ENCODE peak calls at places on chromosomes 16 and 17, in seven cellular contexts. One of them, this sample, is unnamed.

GRCh38 chr17:64091116-64091515 is 38.8 kb downstream of the ERN1 start:
- DNase-seq in mesothelial cell of epicardium: no peak
- DNase-seq in progenitor cell of endocrine pancreas: no peak
- DNase-seq in B cell: no peak
- DNase-seq in GM23338: no peak
- DNase-seq in keratinocyte: no peak
- DNase-seq in fibroblast of the aortic adventitia: peak
- DNase-seq in this sample: no peak

GRCh38 chr17:63989622-63990345 is 8.4 kb upstream of the PRR29 start:
- DNase-seq in mesothelial cell of epicardium: no peak
- DNase-seq in progenitor cell of endocrine pancreas: no peak
- DNase-seq in B cell: peak
- DNase-seq in GM23338: no peak
- DNase-seq in keratinocyte: no peak
- DNase-seq in fibroblast of the aortic adventitia: no peak
- DNase-seq in this sample: no peak

GRCh38 chr17:62740066-62740465 is 68.0 kb downstream of the MARCHF10 start:
- DNase-seq in mesothelial cell of epicardium: no peak
- DNase-seq in progenitor cell of endocrine pancreas: no peak
- DNase-seq in B cell: no peak
- DNase-seq in GM23338: peak
- DNase-seq in keratinocyte: no peak
- DNase-seq in fibroblast of the aortic adventitia: no peak
- DNase-seq in this sample: no peak

GRCh38 chr17:31582151-31582907 is 190.9 kb downstream of the RAB11FIP4 start:
- DNase-seq in mesothelial cell of epicardium: no peak
- DNase-seq in progenitor cell of endocrine pancreas: no peak
- DNase-seq in B cell: no peak
- DNase-seq in GM23338: no peak
- DNase-seq in keratinocyte: no peak
- DNase-seq in fibroblast of the aortic adventitia: peak
- DNase-seq in this sample: no peak

GRCh38 chr16:82657239-82657638 is 30.5 kb downstream of the CDH13 start:
- DNase-seq in mesothelial cell of epicardium: no peak
- DNase-seq in progenitor cell of endocrine pancreas: no peak
- DNase-seq in B cell: no peak
- DNase-seq in GM23338: no peak
- DNase-seq in keratinocyte: no peak
- DNase-seq in fibroblast of the aortic adventitia: peak
- DNase-seq in this sample: no peak

GRCh38 chr17:3963214-3964201 is 729 bp downstream of the ATP2A3 start:
- DNase-seq in mesothelial cell of epicardium: no peak
- DNase-seq in progenitor cell of endocrine pancreas: no peak
- DNase-seq in B cell: peak
- DNase-seq in GM23338: peak
- DNase-seq in keratinocyte: no peak
- DNase-seq in fibroblast of the aortic adventitia: no peak
- DNase-seq in this sample: no peak

GRCh38 chr16:78775161-78775561 is 675.7 kb downstream of the WWOX start:
- DNase-seq in mesothelial cell of epicardium: no peak
- DNase-seq in progenitor cell of endocrine pancreas: no peak
- DNase-seq in B cell: no peak
- DNase-seq in GM23338: no peak
- DNase-seq in keratinocyte: no peak
- DNase-seq in fibroblast of the aortic adventitia: no peak
- DNase-seq in this sample: no peak

GRCh38 chr17:51833045-51833444 is 325.5 kb downstream of the CA10 start:
- DNase-seq in mesothelial cell of epicardium: no peak
- DNase-seq in progenitor cell of endocrine pancreas: no peak
- DNase-seq in B cell: no peak
- DNase-seq in GM23338: peak
- DNase-seq in keratinocyte: no peak
- DNase-seq in fibroblast of the aortic adventitia: no peak
- DNase-seq in this sample: no peak

GRCh38 chr17:72651988-72652387 is 440.5 kb downstream of the SLC39A11 start:
- DNase-seq in mesothelial cell of epicardium: no peak
- DNase-seq in progenitor cell of endocrine pancreas: no peak
- DNase-seq in B cell: no peak
- DNase-seq in GM23338: no peak
- DNase-seq in keratinocyte: no peak
- DNase-seq in fibroblast of the aortic adventitia: no peak
- DNase-seq in this sample: no peak

GRCh38 chr17:4591529-4591928 is 7.2 kb downstream of the SMTNL2 start:
- DNase-seq in mesothelial cell of epicardium: no peak
- DNase-seq in progenitor cell of endocrine pancreas: no peak
- DNase-seq in B cell: no peak
- DNase-seq in GM23338: no peak
- DNase-seq in keratinocyte: no peak
- DNase-seq in fibroblast of the aortic adventitia: peak
- DNase-seq in this sample: no peak

GRCh38 chr17:77974396-77974795 is 15.9 kb downstream of the TNRC6C start:
- DNase-seq in mesothelial cell of epicardium: no peak
- DNase-seq in progenitor cell of endocrine pancreas: no peak
- DNase-seq in B cell: no peak
- DNase-seq in GM23338: no peak
- DNase-seq in keratinocyte: no peak
- DNase-seq in fibroblast of the aortic adventitia: no peak
- DNase-seq in this sample: no peak

GRCh38 chr16:54194008-54194731 is 92.4 kb downstream of the IRX3 start:
- DNase-seq in mesothelial cell of epicardium: peak
- DNase-seq in progenitor cell of endocrine pancreas: no peak
- DNase-seq in B cell: no peak
- DNase-seq in GM23338: peak
- DNase-seq in keratinocyte: peak
- DNase-seq in fibroblast of the aortic adventitia: peak
- DNase-seq in this sample: no peak

GRCh38 chr17:62631936-62632924 is 4.8 kb downstream of the MRC2 start:
- DNase-seq in mesothelial cell of epicardium: no peak
- DNase-seq in progenitor cell of endocrine pancreas: no peak
- DNase-seq in B cell: no peak
- DNase-seq in GM23338: peak
- DNase-seq in keratinocyte: no peak
- DNase-seq in fibroblast of the aortic adventitia: no peak
- DNase-seq in this sample: no peak

GRCh38 chr17:17826942-17827785 is 9.6 kb downstream of the SREBF1 start:
- DNase-seq in mesothelial cell of epicardium: no peak
- DNase-seq in progenitor cell of endocrine pancreas: no peak
- DNase-seq in B cell: no peak
- DNase-seq in GM23338: no peak
- DNase-seq in keratinocyte: no peak
- DNase-seq in fibroblast of the aortic adventitia: no peak
- DNase-seq in this sample: no peak

GRCh38 chr16:8346291-8346690 is 244.0 kb downstream of the TMEM114 start:
- DNase-seq in mesothelial cell of epicardium: no peak
- DNase-seq in progenitor cell of endocrine pancreas: peak
- DNase-seq in B cell: no peak
- DNase-seq in GM23338: peak
- DNase-seq in keratinocyte: no peak
- DNase-seq in fibroblast of the aortic adventitia: no peak
- DNase-seq in this sample: peak

GRCh38 chr16:12193688-12194087 is 217.2 kb downstream of the SNX29 start:
- DNase-seq in mesothelial cell of epicardium: no peak
- DNase-seq in progenitor cell of endocrine pancreas: no peak
- DNase-seq in B cell: no peak
- DNase-seq in GM23338: no peak
- DNase-seq in keratinocyte: no peak
- DNase-seq in fibroblast of the aortic adventitia: no peak
- DNase-seq in this sample: no peak

GRCh38 chr17:67829331-67829730 is 4.0 kb downstream of the BPTF start:
- DNase-seq in mesothelial cell of epicardium: no peak
- DNase-seq in progenitor cell of endocrine pancreas: no peak
- DNase-seq in B cell: no peak
- DNase-seq in GM23338: peak
- DNase-seq in keratinocyte: no peak
- DNase-seq in fibroblast of the aortic adventitia: no peak
- DNase-seq in this sample: no peak

GRCh38 chr16:627458-628239 is 3.1 kb upstream of the WFIKKN1 start:
- DNase-seq in mesothelial cell of epicardium: no peak
- DNase-seq in progenitor cell of endocrine pancreas: no peak
- DNase-seq in B cell: no peak
- DNase-seq in GM23338: no peak
- DNase-seq in keratinocyte: no peak
- DNase-seq in fibroblast of the aortic adventitia: peak
- DNase-seq in this sample: no peak

GRCh38 chr17:44376124-44376523 is 12.5 kb upstream of the FAM171A2 start:
- DNase-seq in mesothelial cell of epicardium: no peak
- DNase-seq in progenitor cell of endocrine pancreas: no peak
- DNase-seq in B cell: no peak
- DNase-seq in GM23338: peak
- DNase-seq in keratinocyte: no peak
- DNase-seq in fibroblast of the aortic adventitia: peak
- DNase-seq in this sample: peak
- TF ChIP-seq CTCF in mesothelial cell of epicardium: peak
- TF ChIP-seq CTCF in progenitor cell of endocrine pancreas: peak
- TF ChIP-seq CTCF in B cell: peak
- TF ChIP-seq CTCF in GM23338: peak
- TF ChIP-seq CTCF in keratinocyte: peak
- TF ChIP-seq CTCF in fibroblast of the aortic adventitia: peak
- TF ChIP-seq CTCF in this sample: peak

GRCh38 chr17:80772906-80773242 is 218.8 kb upstream of the CHMP6 start:
- DNase-seq in mesothelial cell of epicardium: no peak
- DNase-seq in progenitor cell of endocrine pancreas: no peak
- DNase-seq in B cell: no peak
- DNase-seq in GM23338: no peak
- DNase-seq in keratinocyte: no peak
- DNase-seq in fibroblast of the aortic adventitia: no peak
- DNase-seq in this sample: no peak

GRCh38 chr17:80774643-80775281 is 216.9 kb upstream of the CHMP6 start:
- DNase-seq in mesothelial cell of epicardium: no peak
- DNase-seq in progenitor cell of endocrine pancreas: no peak
- DNase-seq in B cell: no peak
- DNase-seq in GM23338: no peak
- DNase-seq in keratinocyte: no peak
- DNase-seq in fibroblast of the aortic adventitia: no peak
- DNase-seq in this sample: no peak

GRCh38 chr17:80774146-80774545 is 217.5 kb upstream of the CHMP6 start:
- DNase-seq in mesothelial cell of epicardium: no peak
- DNase-seq in progenitor cell of endocrine pancreas: no peak
- DNase-seq in B cell: no peak
- DNase-seq in GM23338: no peak
- DNase-seq in keratinocyte: no peak
- DNase-seq in fibroblast of the aortic adventitia: no peak
- DNase-seq in this sample: no peak

GRCh38 chr17:80771612-80772005 is 220.0 kb upstream of the CHMP6 start:
- DNase-seq in mesothelial cell of epicardium: no peak
- DNase-seq in progenitor cell of endocrine pancreas: no peak
- DNase-seq in B cell: no peak
- DNase-seq in GM23338: no peak
- DNase-seq in keratinocyte: no peak
- DNase-seq in fibroblast of the aortic adventitia: no peak
- DNase-seq in this sample: no peak

GRCh38 chr17:80773243-80773991 is 218.2 kb upstream of the CHMP6 start:
- DNase-seq in mesothelial cell of epicardium: no peak
- DNase-seq in progenitor cell of endocrine pancreas: no peak
- DNase-seq in B cell: no peak
- DNase-seq in GM23338: peak
- DNase-seq in keratinocyte: no peak
- DNase-seq in fibroblast of the aortic adventitia: peak
- DNase-seq in this sample: no peak
- TF ChIP-seq CTCF in mesothelial cell of epicardium: no peak
- TF ChIP-seq CTCF in progenitor cell of endocrine pancreas: no peak
- TF ChIP-seq CTCF in B cell: no peak
- TF ChIP-seq CTCF in GM23338: no peak
- TF ChIP-seq CTCF in keratinocyte: no peak
- TF ChIP-seq CTCF in fibroblast of the aortic adventitia: no peak
- TF ChIP-seq CTCF in this sample: no peak

GRCh38 chr17:81345211-81346089 is 49.8 kb upstream of the BAHCC1 start:
- DNase-seq in mesothelial cell of epicardium: peak
- DNase-seq in progenitor cell of endocrine pancreas: peak
- DNase-seq in B cell: peak
- DNase-seq in GM23338: peak
- DNase-seq in keratinocyte: peak
- DNase-seq in fibroblast of the aortic adventitia: peak
- DNase-seq in this sample: peak
- TF ChIP-seq CTCF in mesothelial cell of epicardium: peak
- TF ChIP-seq CTCF in progenitor cell of endocrine pancreas: peak
- TF ChIP-seq CTCF in B cell: no peak
- TF ChIP-seq CTCF in GM23338: no peak
- TF ChIP-seq CTCF in keratinocyte: no peak
- TF ChIP-seq CTCF in fibroblast of the aortic adventitia: peak
- TF ChIP-seq CTCF in this sample: peak

DNA sequence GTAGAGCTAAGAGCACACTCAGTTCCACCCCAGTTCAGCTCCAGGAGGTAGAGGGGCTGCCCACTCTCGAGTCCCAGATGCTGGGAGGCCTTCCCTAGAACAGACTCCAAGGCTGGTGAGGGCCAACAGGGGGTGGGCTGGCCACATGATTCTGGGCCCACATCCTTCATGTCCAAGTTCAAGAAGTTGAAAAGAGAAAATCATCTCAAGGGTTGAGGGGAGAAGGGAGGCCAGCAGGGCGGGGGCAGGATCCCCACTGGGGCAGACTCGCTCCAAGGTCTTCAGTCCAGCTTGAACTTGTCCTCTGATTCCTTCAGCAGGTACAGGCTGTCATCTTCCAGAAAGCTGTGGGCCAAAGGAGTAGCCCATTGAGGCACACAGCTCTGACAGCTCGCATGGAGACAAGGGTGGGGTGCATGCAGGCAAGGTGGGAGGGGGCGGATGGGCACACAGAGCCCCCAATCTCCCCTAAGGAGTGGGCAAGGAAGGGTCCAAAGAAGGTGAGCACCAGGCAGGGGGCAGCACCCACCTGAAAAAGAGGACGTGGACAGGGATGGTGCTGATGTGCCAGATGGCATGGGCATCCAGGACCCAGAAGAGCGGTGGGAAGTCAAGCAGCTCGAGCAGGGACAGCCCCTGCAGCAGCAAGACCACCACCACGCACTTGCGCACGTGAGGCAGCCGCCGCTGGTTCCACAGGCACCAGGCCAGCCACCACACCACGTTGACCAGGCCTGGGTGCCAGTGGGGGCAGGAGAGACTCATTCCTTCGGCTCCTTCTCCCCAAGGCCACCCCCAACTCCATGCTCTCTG is 4.5 kb downstream of the PNMT start:
- DNase-seq in mesothelial cell of epicardium: no peak
- DNase-seq in progenitor cell of endocrine pancreas: no peak
- DNase-seq in B cell: no peak
- DNase-seq in GM23338: no peak
- DNase-seq in keratinocyte: no peak
- DNase-seq in fibroblast of the aortic adventitia: no peak
- DNase-seq in this sample: no peak
- TF ChIP-seq CTCF in mesothelial cell of epicardium: no peak
- TF ChIP-seq CTCF in progenitor cell of endocrine pancreas: no peak
- TF ChIP-seq CTCF in B cell: no peak
- TF ChIP-seq CTCF in GM23338: no peak
- TF ChIP-seq CTCF in keratinocyte: no peak
- TF ChIP-seq CTCF in fibroblast of the aortic adventitia: no peak
- TF ChIP-seq CTCF in this sample: no peak